ENCODE peak calls at places on chromosomes 6 and 20, in five cellular contexts. D, C, E, O and N are unnamed samples.

GRCh38 chr6:54991761-54992330 is 145.3 kb downstream of the FAM83B start:
- DNase-seq in E (no peak), C (no peak), O (no peak), D (no peak), N (no peak)

GRCh38 chr20:41140226-41141133 is 3.1 kb downstream of the PLCG1 start:
- DNase-seq in D (no peak), E (no peak), O (no peak), C (no peak), N (no peak)

GRCh38 chr6:154261688-154262397 is 94.8 kb downstream of the IPCEF1 start:
- DNase-seq in E (no peak), C (no peak), D (no peak), O (no peak), N (no peak)

GRCh38 chr20:1368448-1369199 is 24.2 kb downstream of the FKBP1A start:
- DNase-seq in D (no peak), O (no peak), E (no peak), C (no peak), N (no peak)

GRCh38 chr6:168054663-168055560 is 24.1 kb downstream of the FRMD1 start:
- DNase-seq in D (no peak), O (no peak), E (no peak), C (no peak), N (no peak)

GRCh38 chr20:45946149-45946970 is 11.9 kb downstream of the PCIF1 start:
- DNase-seq in E (no peak), D (no peak), C (peak; percentile 67), O (no peak), N (no peak)

GRCh38 chr20:45020236-45020886 is 54.0 kb downstream of the STK4 start:
- DNase-seq in O (no peak), E (no peak), C (no peak), D (peak; percentile 27), N (no peak)

GRCh38 chr6:125075741-125076481 is 77.7 kb upstream of the TPD52L1 start:
- DNase-seq in D (no peak), O (no peak), C (no peak), E (no peak), N (no peak)

GRCh38 chr6:107647439-107647948 is 157.6 kb downstream of the SOBP start:
- DNase-seq in O (no peak), C (no peak), D (no peak), E (no peak), N (no peak)

GRCh38 chr6:90110971-90111370 is 185.7 kb downstream of the BACH2 start:
- DNase-seq in E (no peak), O (no peak), D (no peak), C (no peak), N (no peak)

GRCh38 chr6:88163576-88163975 is 2.6 kb downstream of the CNR1 start:
- DNase-seq in C (no peak), O (no peak), D (no peak), E (no peak), N (no peak)

GRCh38 chr6:35782424-35782823 is 1.6 kb downstream of the CLPSL1 start:
- DNase-seq in E (no peak), C (no peak), D (no peak), O (no peak), N (no peak)